ENCODE peak calls at places on chromosomes 16 and 17, in five cellular contexts. L is omental fat pad, T is astrocyte of the cerebellum, W is body of pancreas, Z is mesothelial cell of epicardium. H is an unnamed sample.
A peak's percentile ranks its signal among the peaks of the same experiment; 100 is the strongest.

GRCh38 chr16:11138026-11138768 is 117.8 kb downstream of the SOCS1 start:
- DNase-seq in L (no peak), T (no peak), W (no peak), Z (no peak), H (no peak)

GRCh38 chr17:16521070-16521727 is 29.2 kb upstream of the LRRC75A start:
- DNase-seq in L (no peak), T (peak; percentile 83), W (peak; percentile 89), Z (peak; percentile 31), H (peak; percentile 80)

GRCh38 chr17:61450641-61451537 is 1.3 kb upstream of the TBX4 start:
- DNase-seq in L (no peak), T (no peak), W (no peak), Z (no peak), H (no peak)

GRCh38 chr16:79449906-79450305 is 150.6 kb downstream of the MAF start:
- DNase-seq in L (no peak), T (no peak), W (no peak), Z (no peak), H (no peak)

GRCh38 chr17:50268040-50268439 is 6.2 kb upstream of the TMEM92 start:
- DNase-seq in L (no peak), T (no peak), W (no peak), Z (no peak), H (no peak)

GRCh38 chr16:53732296-53732929 is 28.5 kb downstream of the FTO start:
- DNase-seq in L (no peak), T (no peak), W (peak; percentile 27), Z (no peak), H (no peak)

GRCh38 chr17:14833201-14833773 is 431.8 kb downstream of the PMP22 start:
- DNase-seq in L (no peak), T (peak; percentile 11), W (no peak), Z (no peak), H (no peak)

GRCh38 chr16:85984947-85985451 is 86.0 kb downstream of the IRF8 start:
- DNase-seq in L (no peak), T (no peak), W (peak; percentile 33), Z (no peak), H (no peak)

GRCh38 chr16:3254309-3254708 is 2.1 kb downstream of the MEFV start:
- DNase-seq in L (no peak), T (no peak), W (no peak), Z (no peak), H (no peak)

GRCh38 chr17:48624544-48625501 is 1.3 kb downstream of the HOXB9 start:
- DNase-seq in L (no peak), T (no peak), W (no peak), Z (no peak), H (no peak)

GRCh38 chr17:71110326-71110725 is 941.0 kb downstream of the KCNJ2 start:
- DNase-seq in L (no peak), T (no peak), W (no peak), Z (no peak), H (no peak)

DNA sequence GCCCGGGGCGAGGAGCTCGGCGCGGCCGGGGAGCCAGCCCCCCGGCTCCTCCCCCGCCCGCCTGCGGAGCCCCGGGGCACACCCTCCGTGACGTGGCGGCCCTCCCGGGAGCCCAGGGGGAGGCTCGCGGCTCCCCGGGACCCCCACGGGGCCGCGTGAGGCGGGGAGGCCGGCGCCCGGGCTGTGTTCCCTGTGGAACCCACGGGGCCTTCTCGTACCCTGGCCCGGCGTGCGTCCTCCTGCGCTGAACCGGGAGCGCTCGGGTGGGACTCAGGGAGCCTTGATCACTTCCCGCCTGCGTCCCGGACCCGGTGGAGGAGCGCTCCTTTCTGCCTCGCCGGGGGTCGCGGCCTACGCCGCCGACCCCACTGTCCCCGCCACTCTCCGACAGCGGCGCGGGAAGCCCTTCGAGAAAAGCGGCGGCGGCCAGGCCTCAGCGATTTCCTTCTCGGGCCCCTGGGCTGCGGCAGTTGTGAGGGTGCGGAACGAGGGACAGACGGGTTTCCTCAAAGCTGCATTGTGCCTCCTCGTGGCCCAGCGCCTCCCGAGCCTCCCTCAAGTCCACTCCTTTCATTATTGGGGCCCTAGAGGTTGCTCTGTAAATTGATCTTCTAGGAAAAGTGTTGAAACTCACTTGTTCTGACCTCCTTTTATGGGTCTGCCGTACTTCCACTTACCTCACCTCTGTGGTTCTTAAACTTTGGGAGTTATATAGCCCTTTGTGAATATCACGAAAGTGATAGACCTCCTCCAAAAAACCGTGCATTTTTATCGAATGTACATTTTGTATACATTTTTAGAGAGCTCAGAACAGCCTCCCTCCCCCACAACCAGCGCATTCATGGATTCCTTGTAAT is 597 bp downstream of the LIG3 start:
- DNase-seq in L (no peak), T (peak; percentile 59), W (peak; percentile 83), Z (peak; percentile 64), H (peak; percentile 83)
- TF ChIP-seq CTCF in L (no peak), T (peak; percentile 36), W (peak; percentile 63), Z (no peak), H (peak; percentile 35)

GRCh38 chr17:6430769-6431168 is 4.2 kb downstream of the AIPL1 start:
- DNase-seq in L (no peak), T (no peak), W (no peak), Z (no peak), H (no peak)
- TF ChIP-seq CTCF in L (no peak), T (peak; percentile 31), W (no peak), Z (peak; percentile 58), H (peak; percentile 21)

GRCh38 chr16:17921357-17921978 is 415.1 kb downstream of the NPIPA8 start:
- DNase-seq in L (no peak), T (no peak), W (peak; percentile 30), Z (no peak), H (peak; percentile 76)
- TF ChIP-seq CTCF in L (no peak), T (peak; percentile 12), W (peak; percentile 37), Z (peak; percentile 28), H (peak; percentile 30)

DNA sequence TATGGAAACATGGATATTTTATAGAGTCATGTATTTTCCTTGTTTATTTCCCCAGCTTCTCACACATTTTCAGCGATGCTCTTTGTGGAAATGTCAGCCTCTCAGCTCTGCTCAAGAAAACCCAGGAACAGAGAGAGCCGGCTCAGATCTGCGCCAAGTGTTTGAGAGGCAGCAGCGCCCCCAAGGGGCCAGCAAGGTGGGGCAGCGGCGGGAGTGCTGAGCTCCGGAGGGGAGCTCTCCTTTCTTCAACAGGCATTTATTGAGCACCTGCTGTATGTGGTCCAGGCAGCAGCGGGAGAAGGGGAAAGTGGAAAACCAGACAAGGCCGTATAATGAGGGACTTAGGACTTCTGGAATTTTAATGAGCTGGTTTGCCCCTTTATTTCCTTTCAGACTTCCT is 421.1 kb upstream of the C16orf82 start:
- DNase-seq in L (no peak), T (no peak), W (peak; percentile 11), Z (peak; percentile 37), H (peak; percentile 66)
- TF ChIP-seq CTCF in L (no peak), T (no peak), W (peak; percentile 34), Z (peak; percentile 53), H (no peak)

GRCh38 chr17:64236827-64237403 is 26.1 kb downstream of the TEX2 start:
- DNase-seq in L (no peak), T (no peak), W (no peak), Z (no peak), H (no peak)
- TF ChIP-seq CTCF in L (no peak), T (peak; percentile 54), W (peak; percentile 46), Z (peak; percentile 55), H (no peak)

GRCh38 chr17:1532836-1533602 is 16.6 kb upstream of the INPP5K start:
- DNase-seq in L (no peak), T (no peak), W (no peak), Z (no peak), H (peak; percentile 32)
- TF ChIP-seq CTCF in L (no peak), T (peak; percentile 12), W (peak; percentile 7), Z (no peak), H (no peak)

DNA sequence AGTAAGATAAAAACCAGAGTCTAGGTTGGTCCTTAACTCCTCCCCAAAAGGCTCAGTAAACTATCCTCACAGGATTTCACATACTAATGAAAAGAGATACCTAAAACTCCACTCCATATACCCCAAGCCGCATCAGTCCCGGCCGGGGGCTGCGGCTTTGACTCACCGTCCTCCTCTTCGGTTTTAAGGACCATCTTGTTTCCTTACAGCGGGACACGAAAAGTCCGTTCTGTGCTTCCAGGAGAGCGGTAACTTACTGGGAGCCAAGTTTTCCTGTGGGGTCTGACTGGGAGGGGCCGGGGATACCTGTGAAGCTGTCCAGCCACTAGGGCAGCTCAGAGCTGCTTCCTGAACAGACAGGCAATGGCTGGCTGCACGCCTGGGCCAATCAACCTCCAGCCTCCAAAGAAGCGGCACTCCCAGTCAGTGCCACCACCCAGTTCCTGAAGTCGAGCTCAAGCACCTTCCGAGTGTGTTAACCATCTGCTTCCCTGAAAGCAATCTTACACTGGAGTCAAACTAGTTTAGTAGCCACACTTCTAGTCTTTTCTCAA is 45.5 kb downstream of the CYTH1 start:
- DNase-seq in L (no peak), T (no peak), W (peak; percentile 95), Z (no peak), H (peak; percentile 51)
- TF ChIP-seq CTCF in L (no peak), T (no peak), W (peak; percentile 41), Z (no peak), H (no peak)

H was measured in testis.